ENCODE peak calls at places on chromosomes 3 and 15, in four cellular contexts. Y, H, L and F are unnamed samples.

GRCh38 chr3:70308760-70309159 is 3.7 kb downstream of the MDFIC2 start:
- DNase-seq in H (no peak), Y (no peak), L (peak), F (peak)

GRCh38 chr3:43490640-43491185 is 131.1 kb downstream of the ANO10 start:
- DNase-seq in L (no peak), H (no peak), Y (no peak), F (no peak)

GRCh38 chr15:51669381-51669780 is 11.9 kb upstream of the SCG3 start:
- DNase-seq in H (no peak), L (no peak), Y (no peak), F (no peak)

GRCh38 chr3:36319683-36320082 is 60.6 kb upstream of the STAC start:
- DNase-seq in L (no peak), H (no peak), Y (no peak), F (no peak)

GRCh38 chr3:187519428-187519890 is 150.7 kb downstream of the SST start:
- DNase-seq in L (peak), Y (no peak), H (no peak), F (no peak)

GRCh38 chr3:146969356-146969755 is 364.2 kb upstream of the PLSCR5 start:
- DNase-seq in H (no peak), L (no peak), Y (no peak), F (no peak)

GRCh38 chr3:127706785-127707351 is 34.1 kb downstream of the ABTB1 start:
- DNase-seq in L (no peak), Y (no peak), H (peak), F (no peak)

GRCh38 chr15:31302778-31303433 is 23.7 kb upstream of the KLF13 start:
- DNase-seq in L (no peak), Y (no peak), H (no peak), F (no peak)

GRCh38 chr3:142285057-142285666 is 59.8 kb upstream of the GK5 start:
- DNase-seq in H (peak), L (no peak), Y (no peak), F (no peak)

GRCh38 chr3:190139365-190139764 is 18.7 kb upstream of the P3H2 start:
- DNase-seq in H (no peak), Y (no peak), L (no peak), F (no peak)

GRCh38 chr3:126310816-126311215 is 46.4 kb downstream of the KLF15 start:
- DNase-seq in L (no peak), Y (no peak), H (no peak), F (no peak)

GRCh38 chr15:68354268-68354667 is 76.7 kb downstream of the FEM1B start:
- DNase-seq in Y (no peak), L (no peak), H (no peak), F (no peak)

GRCh38 chr15:68356778-68357177 is 75.2 kb downstream of the ITGA11 start:
- DNase-seq in Y (no peak), H (no peak), L (no peak), F (no peak)

GRCh38 chr15:68354923-68355322 is 77.0 kb downstream of the ITGA11 start:
- DNase-seq in H (peak), L (no peak), Y (no peak), F (no peak)

GRCh38 chr15:68352401-68353062 is 75.0 kb downstream of the FEM1B start:
- DNase-seq in Y (peak), L (no peak), H (no peak), F (no peak)

GRCh38 chr15:68353418-68354145 is 76.0 kb downstream of the FEM1B start:
- DNase-seq in H (no peak), L (no peak), Y (no peak), F (no peak)
- TF ChIP-seq USF1 in H (no peak), L (no peak), Y (no peak), F (no peak)

GRCh38 chr3:111980716-111981456 is 2.1 kb downstream of the ABHD10 start:
- DNase-seq in Y (no peak), H (no peak), L (no peak), F (no peak)
- TF ChIP-seq USF1 in Y (no peak), H (no peak), L (no peak), F (no peak)

DNA sequence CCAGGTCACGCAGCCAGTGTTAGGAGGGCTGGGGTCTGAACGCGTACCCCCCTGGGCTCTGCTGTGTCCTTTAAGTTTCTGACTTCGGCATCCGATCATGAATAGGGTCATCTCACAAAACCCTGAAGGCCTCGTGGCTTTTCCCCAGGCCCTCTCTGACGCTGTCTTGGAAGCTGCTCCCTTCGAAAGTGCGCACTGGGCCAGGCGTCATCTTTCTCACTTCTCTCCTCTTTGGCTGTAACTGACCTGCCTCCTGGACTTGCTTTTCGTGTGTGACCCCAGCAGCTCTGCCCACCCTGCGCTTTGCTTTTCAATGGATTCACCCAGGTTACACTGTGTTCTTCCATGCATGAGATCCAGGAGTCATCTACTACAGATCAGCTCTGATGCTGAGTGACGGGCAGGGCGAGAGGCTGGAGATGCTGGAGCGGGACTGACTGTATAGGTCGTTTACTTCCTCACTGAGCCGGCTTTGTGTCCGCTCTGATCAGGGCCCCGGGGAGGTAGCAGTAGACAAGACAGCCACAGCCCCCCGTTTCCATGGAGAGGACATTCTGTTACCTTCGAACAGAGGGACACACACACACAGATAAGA is 45.0 kb upstream of the PCSK6 start:
- DNase-seq in H (no peak), Y (no peak), L (no peak), F (peak)
- TF ChIP-seq USF1 in H (no peak), Y (no peak), L (no peak), F (no peak)

DNA sequence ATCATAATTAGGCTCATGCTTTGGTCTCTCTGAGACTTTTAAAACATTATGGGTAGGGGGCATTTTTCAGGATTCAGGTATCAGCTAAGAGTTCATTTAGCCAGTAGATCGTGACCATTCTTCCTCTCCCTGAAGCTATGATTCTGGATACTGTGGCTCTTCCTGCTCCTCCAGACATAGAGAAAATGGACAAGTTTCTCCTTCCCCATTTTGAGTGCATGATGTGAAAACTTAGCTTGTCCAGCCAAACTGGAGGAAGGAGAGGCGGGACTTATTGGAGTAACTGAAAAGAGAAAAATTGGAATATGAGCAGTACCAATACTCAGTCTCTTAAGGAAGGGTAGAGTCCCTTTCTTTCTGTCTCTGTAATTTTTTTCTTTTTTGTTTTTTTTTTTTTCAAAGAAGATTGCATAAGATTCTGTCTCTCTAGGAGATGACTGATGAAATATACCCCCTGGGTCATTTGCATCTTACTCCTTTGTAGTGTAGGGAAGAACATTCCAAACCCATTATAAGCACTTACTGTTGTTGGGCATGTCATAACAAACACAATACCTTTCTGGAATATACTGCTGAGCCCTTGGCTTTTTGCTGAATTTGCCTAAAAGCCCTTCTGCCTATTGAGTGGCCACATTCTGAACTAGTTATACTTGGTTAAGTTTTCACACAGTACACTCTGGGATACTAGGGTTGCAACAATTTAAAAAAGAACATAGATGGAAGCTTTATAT is 498.1 kb upstream of the TPRG1 start:
- DNase-seq in H (no peak), Y (no peak), L (no peak), F (no peak)
- TF ChIP-seq USF1 in H (no peak), Y (no peak), L (no peak), F (no peak)

GRCh38 chr15:50017522-50017921 is 101.5 kb downstream of the ATP8B4 start:
- DNase-seq in H (no peak), Y (no peak), L (no peak), F (no peak)
- TF ChIP-seq USF1 in H (no peak), Y (no peak), L (no peak), F (no peak)

GRCh38 chr15:45710657-45711056 is 75.8 kb downstream of the SQOR start:
- DNase-seq in H (no peak), L (no peak), Y (no peak), F (no peak)
- TF ChIP-seq USF1 in H (no peak), L (no peak), Y (no peak), F (no peak)